ENCODE peak calls at places on chromosomes 11 and 22, in five cellular contexts. One of them, this sample, is unnamed.

GRCh38 chr11:75474878-75475766 is 42.1 kb upstream of the KLHL35 start:
- DNase-seq in hepatocyte: peak; percentile 59
- DNase-seq in PC-3: no peak
- DNase-seq in OCI-LY7: peak; percentile 61
- DNase-seq in HCT116: no peak
- DNase-seq in this sample: no peak

GRCh38 chr11:87120937-87121336 is 83.2 kb downstream of the TMEM135 start:
- DNase-seq in PC-3: peak; percentile 81
- DNase-seq in hepatocyte: no peak
- DNase-seq in HCT116: no peak
- DNase-seq in OCI-LY7: no peak
- DNase-seq in this sample: no peak

GRCh38 chr11:2510626-2511402 is 66.0 kb downstream of the KCNQ1 start:
- DNase-seq in OCI-LY7: no peak
- DNase-seq in HCT116: no peak
- DNase-seq in PC-3: no peak
- DNase-seq in hepatocyte: peak; percentile 5
- DNase-seq in this sample: no peak

GRCh38 chr11:64000026-64000739 is 13.9 kb downstream of the OTUB1 start:
- DNase-seq in OCI-LY7: peak; percentile 71
- DNase-seq in HCT116: no peak
- DNase-seq in hepatocyte: peak; percentile 93
- DNase-seq in PC-3: peak; percentile 63
- DNase-seq in this sample: no peak

GRCh38 chr11:114075891-114076441 is 16.5 kb downstream of the ZBTB16 start:
- DNase-seq in hepatocyte: peak; percentile 80
- DNase-seq in PC-3: peak; percentile 51
- DNase-seq in OCI-LY7: peak; percentile 29
- DNase-seq in HCT116: peak; percentile 6
- DNase-seq in this sample: no peak

GRCh38 chr11:20015529-20016427 is 144.5 kb downstream of the DBX1 start:
- DNase-seq in OCI-LY7: no peak
- DNase-seq in hepatocyte: no peak
- DNase-seq in HCT116: no peak
- DNase-seq in PC-3: no peak
- DNase-seq in this sample: no peak

GRCh38 chr11:111367411-111368284 is 11.4 kb downstream of the POU2AF1 start:
- DNase-seq in HCT116: no peak
- DNase-seq in hepatocyte: no peak
- DNase-seq in OCI-LY7: peak; percentile 77
- DNase-seq in PC-3: no peak
- DNase-seq in this sample: no peak

GRCh38 chr11:62669420-62670161 is 1.9 kb upstream of the UQCC3 start:
- DNase-seq in HCT116: no peak
- DNase-seq in OCI-LY7: no peak
- DNase-seq in hepatocyte: no peak
- DNase-seq in PC-3: peak; percentile 42
- DNase-seq in this sample: peak; percentile 47

GRCh38 chr11:61771195-61771894 is 18.9 kb downstream of the MYRF start:
- DNase-seq in PC-3: no peak
- DNase-seq in OCI-LY7: no peak
- DNase-seq in HCT116: no peak
- DNase-seq in hepatocyte: no peak
- DNase-seq in this sample: no peak

GRCh38 chr11:3747704-3748103 is 49.6 kb downstream of the NUP98 start:
- DNase-seq in PC-3: peak; percentile 53
- DNase-seq in HCT116: no peak
- DNase-seq in hepatocyte: peak; percentile 14
- DNase-seq in OCI-LY7: no peak
- DNase-seq in this sample: peak; percentile 35

GRCh38 chr22:17339095-17339693 is 30.1 kb upstream of the CECR2 start:
- DNase-seq in HCT116: no peak
- DNase-seq in hepatocyte: no peak
- DNase-seq in OCI-LY7: no peak
- DNase-seq in PC-3: no peak
- DNase-seq in this sample: no peak

GRCh38 chr11:101862410-101863233 is 52.2 kb upstream of the CEP126 start:
- DNase-seq in PC-3: peak; percentile 71
- DNase-seq in hepatocyte: peak; percentile 77
- DNase-seq in OCI-LY7: peak; percentile 28
- DNase-seq in HCT116: peak; percentile 67
- DNase-seq in this sample: peak; percentile 43

GRCh38 chr11:77705195-77705876 is 67.7 kb upstream of the CLNS1A start:
- DNase-seq in HCT116: peak; percentile 71
- DNase-seq in hepatocyte: peak; percentile 43
- DNase-seq in OCI-LY7: no peak
- DNase-seq in PC-3: peak; percentile 91
- DNase-seq in this sample: peak; percentile 33

GRCh38 chr11:20080032-20080685 is 80.1 kb downstream of the DBX1 start:
- DNase-seq in PC-3: no peak
- DNase-seq in HCT116: no peak
- DNase-seq in OCI-LY7: no peak
- DNase-seq in hepatocyte: no peak
- DNase-seq in this sample: no peak

GRCh38 chr11:561148-562003 is 606 bp downstream of the RASSF7 start:
- DNase-seq in hepatocyte: peak; percentile 90
- DNase-seq in HCT116: no peak
- DNase-seq in OCI-LY7: no peak
- DNase-seq in PC-3: peak; percentile 66
- DNase-seq in this sample: no peak

GRCh38 chr11:110362916-110363574 is 66.6 kb upstream of the RDX start:
- DNase-seq in HCT116: peak; percentile 34
- DNase-seq in hepatocyte: peak; percentile 32
- DNase-seq in OCI-LY7: no peak
- DNase-seq in PC-3: peak; percentile 72
- DNase-seq in this sample: peak; percentile 47

GRCh38 chr11:124758355-124759267 is 3.5 kb downstream of the ESAM start:
- DNase-seq in OCI-LY7: peak; percentile 79
- DNase-seq in hepatocyte: peak; percentile 94
- DNase-seq in PC-3: peak; percentile 51
- DNase-seq in HCT116: peak; percentile 59
- DNase-seq in this sample: no peak

GRCh38 chr11:33775832-33776231 is 1.5 kb upstream of the FBXO3 start:
- DNase-seq in hepatocyte: no peak
- DNase-seq in OCI-LY7: no peak
- DNase-seq in PC-3: no peak
- DNase-seq in HCT116: no peak
- DNase-seq in this sample: no peak

GRCh38 chr11:118608268-118609214 is 1.1 kb downstream of the PHLDB1 start:
- DNase-seq in HCT116: no peak
- DNase-seq in PC-3: peak; percentile 52
- DNase-seq in hepatocyte: peak; percentile 81
- DNase-seq in OCI-LY7: no peak
- DNase-seq in this sample: no peak

GRCh38 chr11:67119577-67120391 is 721 bp downstream of the KDM2A start:
- DNase-seq in HCT116: no peak
- DNase-seq in hepatocyte: peak; percentile 67
- DNase-seq in PC-3: peak; percentile 32
- DNase-seq in OCI-LY7: peak; percentile 60
- DNase-seq in this sample: peak; percentile 29

GRCh38 chr11:66882540-66882939 is 25.7 kb downstream of the LRFN4 start:
- DNase-seq in HCT116: no peak
- DNase-seq in OCI-LY7: no peak
- DNase-seq in PC-3: no peak
- DNase-seq in hepatocyte: no peak
- DNase-seq in this sample: no peak

GRCh38 chr11:126601136-126601535 is 245.7 kb downstream of the ST3GAL4 start:
- DNase-seq in HCT116: no peak
- DNase-seq in OCI-LY7: no peak
- DNase-seq in hepatocyte: no peak
- DNase-seq in PC-3: no peak
- DNase-seq in this sample: no peak

GRCh38 chr22:50302564-50302963 is 4.9 kb downstream of the PLXNB2 start:
- DNase-seq in PC-3: no peak
- DNase-seq in OCI-LY7: no peak
- DNase-seq in hepatocyte: no peak
- DNase-seq in HCT116: no peak
- DNase-seq in this sample: no peak

DNA sequence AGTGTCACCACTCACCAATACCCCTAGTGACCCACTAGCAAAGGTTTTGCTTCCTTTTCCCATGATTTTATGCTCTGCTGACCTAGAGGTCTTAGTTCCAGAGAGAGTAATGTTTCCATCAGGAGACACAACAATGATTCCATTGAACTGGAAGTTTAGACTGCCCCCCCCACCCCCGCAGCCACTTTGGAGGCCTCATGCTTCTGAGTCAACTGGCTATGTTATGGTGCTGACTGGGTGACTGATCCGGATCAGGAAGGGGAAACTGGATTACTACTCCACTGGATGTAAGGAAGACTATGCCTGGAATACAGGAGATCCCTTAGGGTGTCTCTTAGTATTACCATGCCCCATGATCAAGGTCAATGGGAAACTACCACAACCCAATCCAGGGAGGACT is 633.6 kb downstream of the OPCML start:
- DNase-seq in HCT116: no peak
- DNase-seq in hepatocyte: no peak
- DNase-seq in OCI-LY7: no peak
- DNase-seq in PC-3: no peak
- DNase-seq in this sample: no peak
- H3K9me2 ChIP-seq in HCT116: no peaks in the 10 kb centered on the region
- H3K9me2 ChIP-seq in hepatocyte: no peaks in the 10 kb centered on the region
- H3K9me2 ChIP-seq in OCI-LY7: no peaks in the 10 kb centered on the region
- H3K9me2 ChIP-seq in PC-3: no peaks in the 10 kb centered on the region
- H3K9me2 ChIP-seq in this sample: no peaks in the 10 kb centered on the region

GRCh38 chr22:35352214-35353111 is 28.4 kb upstream of the HMOX1 start:
- DNase-seq in HCT116: no peak
- DNase-seq in PC-3: peak; percentile 19
- DNase-seq in OCI-LY7: peak; percentile 91
- DNase-seq in hepatocyte: no peak
- DNase-seq in this sample: no peak

GRCh38 chr22:35354068-35354467 is 26.8 kb upstream of the HMOX1 start:
- DNase-seq in OCI-LY7: no peak
- DNase-seq in hepatocyte: no peak
- DNase-seq in HCT116: no peak
- DNase-seq in PC-3: no peak
- DNase-seq in this sample: no peak

GRCh38 chr22:35350539-35351503 is 30.1 kb upstream of the HMOX1 start:
- DNase-seq in HCT116: peak; percentile 81
- DNase-seq in PC-3: peak; percentile 81
- DNase-seq in hepatocyte: peak; percentile 94
- DNase-seq in OCI-LY7: peak; percentile 93
- DNase-seq in this sample: peak; percentile 75

GRCh38 chr22:35355744-35356420 is 25.0 kb upstream of the HMOX1 start:
- DNase-seq in HCT116: no peak
- DNase-seq in PC-3: no peak
- DNase-seq in OCI-LY7: no peak
- DNase-seq in hepatocyte: no peak
- DNase-seq in this sample: no peak

DNA sequence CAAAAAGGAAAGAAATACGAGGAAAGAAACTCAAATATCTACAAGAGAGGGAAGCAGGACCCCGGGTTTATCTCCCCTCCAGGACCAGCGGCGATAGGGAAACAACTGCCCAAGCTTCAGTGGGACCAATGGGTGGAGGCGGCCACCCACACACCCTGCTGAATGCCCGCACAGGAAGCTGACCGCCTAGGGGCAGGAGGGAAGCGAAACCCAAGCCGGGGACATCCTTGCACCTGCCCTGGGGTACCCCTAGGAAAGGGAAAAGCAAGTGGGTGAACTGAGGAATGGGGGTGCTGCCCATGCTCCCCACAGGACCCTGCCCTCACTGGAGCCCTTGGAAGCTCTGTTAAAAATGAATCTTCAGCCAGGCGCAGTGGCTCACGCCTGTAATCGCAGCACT is 27.6 kb upstream of the HMOX1 start:
- DNase-seq in PC-3: no peak
- DNase-seq in hepatocyte: no peak
- DNase-seq in HCT116: no peak
- DNase-seq in OCI-LY7: peak; percentile 46
- DNase-seq in this sample: no peak
- H3K4me3 ChIP-seq in PC-3: no peak overlapping the region
- H3K4me3 ChIP-seq in hepatocyte: no peak overlapping the region
- H3K4me3 ChIP-seq in HCT116: no peak overlapping the region
- H3K4me3 ChIP-seq in OCI-LY7: peak overlapping the region; percentile 56
- H3K4me3 ChIP-seq in this sample: no peak overlapping the region

GRCh38 chr22:39184586-39185577 is 32.4 kb upstream of the CBX7 start:
- DNase-seq in hepatocyte: no peak
- DNase-seq in HCT116: no peak
- DNase-seq in OCI-LY7: no peak
- DNase-seq in PC-3: no peak
- DNase-seq in this sample: no peak

GRCh38 chr22:39182478-39183030 is 30.1 kb upstream of the CBX7 start:
- DNase-seq in OCI-LY7: no peak
- DNase-seq in hepatocyte: no peak
- DNase-seq in HCT116: no peak
- DNase-seq in PC-3: no peak
- DNase-seq in this sample: no peak

GRCh38 chr22:39188809-39189208 is 36.3 kb upstream of the CBX7 start:
- DNase-seq in PC-3: no peak
- DNase-seq in OCI-LY7: no peak
- DNase-seq in hepatocyte: no peak
- DNase-seq in HCT116: no peak
- DNase-seq in this sample: no peak

GRCh38 chr22:39183991-39184585 is 31.6 kb upstream of the CBX7 start:
- DNase-seq in OCI-LY7: no peak
- DNase-seq in hepatocyte: no peak
- DNase-seq in HCT116: peak; percentile 27
- DNase-seq in PC-3: peak; percentile 3
- DNase-seq in this sample: peak; percentile 48

DNA sequence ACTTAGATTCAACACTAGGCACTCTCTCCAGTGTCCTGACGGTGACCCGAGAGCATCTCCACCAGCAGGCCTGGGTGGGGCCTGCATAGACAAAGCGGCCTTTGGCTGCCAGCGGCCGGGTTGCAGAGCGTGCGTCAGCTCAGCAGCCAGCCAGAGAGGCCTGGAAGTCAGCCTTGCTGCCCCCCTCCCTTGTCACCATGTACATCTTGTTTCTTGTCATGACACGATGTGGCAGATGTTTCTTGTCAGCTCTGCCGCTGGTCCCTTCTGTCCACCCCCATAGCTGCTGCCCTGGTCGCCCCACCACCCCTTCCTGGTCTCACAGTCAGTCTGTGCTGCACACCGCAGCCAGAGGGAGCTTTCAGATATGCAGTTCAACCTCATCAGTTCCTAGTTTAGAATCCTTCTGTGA is 33.1 kb upstream of the CBX7 start:
- DNase-seq in OCI-LY7: no peak
- DNase-seq in PC-3: no peak
- DNase-seq in hepatocyte: no peak
- DNase-seq in HCT116: no peak
- DNase-seq in this sample: no peak
- TF ChIP-seq CTCF in OCI-LY7: no peak
- TF ChIP-seq CTCF in PC-3: no peak
- TF ChIP-seq CTCF in hepatocyte: peak; percentile 19
- TF ChIP-seq CTCF in HCT116: no peak
- TF ChIP-seq CTCF in this sample: no peak

GRCh38 chr22:33932997-33933396 is 12.7 kb upstream of the LARGE1 start:
- DNase-seq in HCT116: no peak
- DNase-seq in PC-3: peak; percentile 2
- DNase-seq in OCI-LY7: no peak
- DNase-seq in hepatocyte: no peak
- DNase-seq in this sample: peak; percentile 50
- H3K9me2 ChIP-seq in HCT116: no peaks in the 10 kb centered on the region
- H3K9me2 ChIP-seq in PC-3: no peaks in the 10 kb centered on the region
- H3K9me2 ChIP-seq in OCI-LY7: no peaks in the 10 kb centered on the region
- H3K9me2 ChIP-seq in hepatocyte: no peaks in the 10 kb centered on the region
- H3K9me2 ChIP-seq in this sample: no peaks in the 10 kb centered on the region